ENCODE peak calls at places on chromosomes 4 and X, in five cellular contexts. V, C, G, N and X are unnamed samples.

GRCh38 chrX:22397566-22397965 is 124.9 kb downstream of the CBLL2 start:
- DNase-seq in C (no peak), G (no peak), V (no peak), N (no peak), X (no peak)

GRCh38 chr4:8201341-8201781 is 2.3 kb downstream of the SH3TC1 start:
- DNase-seq in G (no peak), C (no peak), N (no peak), V (no peak), X (peak; percentile 70)

GRCh38 chr4:182862921-182863320 is 54.3 kb downstream of the DCTD start:
- DNase-seq in G (no peak), V (peak; percentile 89), N (no peak), C (peak; percentile 98), X (peak; percentile 53)

GRCh38 chr4:54231419-54232150 is 2.5 kb downstream of the PDGFRA start:
- DNase-seq in C (peak; percentile 29), G (peak; percentile 70), N (peak; percentile 37), V (no peak), X (peak; percentile 84)

GRCh38 chr4:42339935-42340406 is 57.3 kb upstream of the SHISA3 start:
- DNase-seq in N (no peak), V (no peak), C (no peak), G (peak; percentile 46), X (peak; percentile 52)

GRCh38 chr4:155954118-155954503 is 445 bp upstream of the CTSO start:
- DNase-seq in C (no peak), N (no peak), G (no peak), V (no peak), X (no peak)

GRCh38 chr4:26326791-26327190 is 6.0 kb downstream of the RBPJ start:
- DNase-seq in N (no peak), C (no peak), V (no peak), G (no peak), X (no peak)

GRCh38 chr4:144449623-144450022 is 196.3 kb upstream of the HHIP start:
- DNase-seq in G (peak; percentile 9), V (no peak), C (no peak), N (no peak), X (no peak)

GRCh38 chr4:182876006-182876405 is 41.2 kb downstream of the DCTD start:
- DNase-seq in N (no peak), G (no peak), C (no peak), V (no peak), X (no peak)

GRCh38 chr4:150518559-150518958 is 63.4 kb upstream of the MAB21L2 start:
- DNase-seq in N (no peak), C (no peak), G (no peak), V (no peak), X (no peak)

GRCh38 chr4:108690738-108691137 is 40.3 kb downstream of the OSTC start:
- DNase-seq in G (no peak), N (no peak), V (no peak), C (no peak), X (no peak)

GRCh38 chrX:12919051-12919450 is 12.6 kb downstream of the TLR8 start:
- DNase-seq in C (no peak), G (no peak), N (no peak), V (no peak), X (no peak)

GRCh38 chr4:91840359-91840758 is 463.4 kb upstream of the GRID2 start:
- DNase-seq in C (no peak), G (no peak), N (no peak), V (no peak), X (no peak)

GRCh38 chr4:173526034-173526482 is 4.0 kb downstream of the HAND2 start:
- DNase-seq in V (no peak), N (no peak), C (no peak), G (no peak), X (peak; percentile 35)

GRCh38 chr4:173528378-173529321 is 1.4 kb downstream of the HAND2 start:
- DNase-seq in C (no peak), V (no peak), N (no peak), G (no peak), X (peak; percentile 71)

GRCh38 chr4:173527103-173527876 is 2.7 kb downstream of the HAND2 start:
- DNase-seq in C (no peak), N (no peak), G (peak; percentile 45), V (no peak), X (peak; percentile 85)

GRCh38 chr4:173525118-173526033 is 4.7 kb downstream of the HAND2 start:
- DNase-seq in G (no peak), N (no peak), C (no peak), V (no peak), X (peak; percentile 70)

GRCh38 chr4:173526724-173527102 is 3.3 kb downstream of the HAND2 start:
- DNase-seq in V (no peak), N (no peak), G (no peak), C (no peak), X (peak; percentile 7)
- H3K4me3 ChIP-seq in V (no peak overlapping the region), N (peak overlapping the region; percentile 59), G (peak overlapping the region; percentile 54), C (no peak overlapping the region), X (no peak overlapping the region)

DNA sequence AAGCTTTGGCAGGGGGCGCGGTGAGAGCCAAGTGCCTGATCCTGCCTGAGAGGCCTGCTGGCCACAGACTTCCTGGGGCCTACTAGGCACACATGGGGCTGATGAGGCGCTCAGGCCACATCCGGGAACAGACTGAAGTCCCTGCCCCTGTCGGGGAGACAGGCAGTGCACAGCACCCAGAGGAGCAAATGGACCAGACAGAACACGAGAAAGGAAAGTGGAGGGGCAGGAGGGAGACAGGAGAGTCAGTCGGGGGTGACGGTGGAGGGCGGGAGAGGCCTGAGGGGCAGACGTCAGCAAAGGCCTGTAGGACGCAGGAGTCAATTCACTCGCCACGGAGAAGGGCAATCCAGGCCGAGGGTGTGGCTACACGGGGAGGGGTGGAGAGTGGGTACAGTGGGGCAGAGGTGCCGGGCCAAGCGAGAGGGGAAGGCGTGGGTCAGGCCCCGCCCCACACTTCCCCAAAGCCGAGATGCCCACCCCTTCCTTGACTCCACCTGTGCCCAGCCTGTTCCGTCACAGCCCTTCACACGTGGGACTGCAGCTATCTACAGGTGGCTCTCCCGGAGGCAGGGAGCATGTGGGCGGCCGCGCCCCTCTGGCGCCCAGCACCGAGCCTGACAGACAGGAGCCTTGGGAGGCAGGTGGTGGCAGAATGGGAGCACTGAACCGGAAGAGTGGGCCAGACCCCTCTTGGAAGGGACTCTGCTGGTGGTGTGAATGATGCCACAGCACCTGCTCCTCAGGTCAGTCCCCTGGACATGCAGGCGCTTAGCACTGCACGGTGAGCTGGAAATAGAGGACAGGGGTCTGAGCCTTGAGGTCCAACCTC is 20.5 kb downstream of the NOP14 start:
- DNase-seq in G (no peak), V (peak; percentile 81), N (peak; percentile 19), C (no peak), X (peak; percentile 59)
- H3K36me3 ChIP-seq in G (peaks cover 98% of the 10 kb centered on the region), V (peaks cover 97% of the 10 kb centered on the region), N (no peaks in the 10 kb centered on the region), C (peaks cover 51% of the 10 kb centered on the region), X (peaks cover 53% of the 10 kb centered on the region)

DNA sequence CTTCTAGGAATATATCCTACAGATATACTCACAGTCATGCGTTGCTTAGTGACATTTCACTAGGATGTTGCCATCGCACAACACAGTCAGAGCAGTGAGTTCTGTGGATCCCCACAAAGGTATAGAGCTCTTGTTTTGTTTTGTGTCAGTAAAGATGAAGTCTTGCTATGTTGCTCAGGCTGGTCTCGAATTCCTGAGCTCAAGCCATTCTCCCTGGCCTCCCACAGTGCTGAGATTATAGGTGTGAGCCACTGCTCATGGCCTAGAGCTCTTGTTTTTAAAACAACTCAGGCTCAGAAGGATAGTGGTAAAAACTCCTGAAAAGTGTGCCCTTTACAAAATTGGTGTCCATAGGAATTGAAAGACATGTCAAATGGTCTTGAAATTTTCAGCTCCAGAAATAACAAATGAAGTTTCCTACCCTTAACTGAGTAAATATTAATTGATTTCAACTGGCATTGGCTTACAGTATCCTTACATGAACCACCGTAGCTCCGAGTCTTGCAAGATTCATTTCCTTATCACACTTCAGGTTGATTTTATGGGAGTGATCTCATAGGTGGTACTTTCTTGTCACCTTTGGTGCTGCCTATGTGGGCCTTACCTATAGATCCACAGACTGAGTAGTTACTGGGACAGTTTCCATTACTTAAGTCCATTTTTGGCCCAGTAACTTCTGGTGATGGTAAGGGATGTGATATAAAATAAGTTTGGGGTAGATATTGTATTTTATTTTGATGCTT is 3.6 kb downstream of the CWH43 start:
- DNase-seq in G (no peak), C (no peak), N (no peak), V (no peak), X (no peak)
- H3K27me3 ChIP-seq in G (peaks cover 26% of the 10 kb centered on the region), C (no peaks in the 10 kb centered on the region), N (peaks cover 2% of the 10 kb centered on the region), V (peaks cover 36% of the 10 kb centered on the region), X (peaks cover 25% of the 10 kb centered on the region)

DNA sequence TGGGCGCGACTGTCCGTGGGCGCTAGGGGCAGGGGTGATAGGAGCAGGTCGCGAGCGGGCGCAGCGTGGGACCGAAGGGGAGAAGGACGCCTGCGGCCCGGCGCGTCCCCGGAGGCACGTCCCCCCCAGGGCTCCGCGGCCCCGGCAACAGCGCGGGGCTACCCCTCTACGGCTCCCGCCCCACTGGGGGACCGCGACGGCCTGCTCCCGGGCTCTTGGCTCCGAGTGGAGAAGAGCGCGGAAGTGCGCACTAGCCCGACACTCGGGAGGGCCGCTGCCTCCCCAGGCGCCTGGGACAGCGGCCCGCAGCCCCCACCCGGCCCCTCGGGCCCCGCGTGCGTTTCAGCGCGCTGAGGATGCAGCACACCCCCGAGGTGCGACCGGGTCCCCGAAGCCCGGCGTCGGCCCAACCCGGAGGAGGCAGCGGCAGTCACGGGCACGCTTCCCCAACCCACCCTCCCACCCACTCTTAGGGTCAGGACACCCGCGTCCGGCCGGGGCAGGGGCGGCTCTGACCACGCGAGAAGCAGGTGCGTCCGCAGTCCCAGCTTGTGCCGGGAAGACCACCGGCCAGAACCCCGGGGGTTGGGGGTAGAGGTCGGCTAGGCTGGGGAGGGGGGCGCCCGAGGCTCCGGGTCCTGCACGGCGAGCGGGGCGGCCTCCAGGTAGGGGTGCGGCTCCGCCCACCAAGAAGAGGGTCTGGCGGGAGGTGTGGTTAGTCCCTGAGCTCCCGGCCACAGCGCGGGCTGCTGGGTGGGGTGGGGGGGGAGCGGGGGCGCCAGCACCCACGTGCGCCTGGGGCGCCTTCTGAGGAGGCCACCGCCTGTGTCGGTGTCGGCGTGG is 18.5 kb upstream of the NAT8L start:
- DNase-seq in G (no peak), N (no peak), C (no peak), V (peak; percentile 63), X (peak; percentile 92)
- H3K4me3 ChIP-seq in G (peak overlapping the region; percentile 54), N (peak overlapping the region; percentile 62), C (no peak overlapping the region), V (peak overlapping the region; percentile 66), X (peak overlapping the region; percentile 56)

GRCh38 chr4:5798946-5799345 is 87.9 kb downstream of the EVC start:
- DNase-seq in N (no peak), C (no peak), G (no peak), V (no peak), X (no peak)

GRCh38 chr4:5799406-5799805 is 88.4 kb downstream of the EVC start:
- DNase-seq in V (no peak), G (no peak), N (no peak), C (no peak), X (no peak)

GRCh38 chr4:5796976-5797375 is 86.0 kb downstream of the EVC start:
- DNase-seq in V (no peak), G (no peak), N (no peak), C (no peak), X (no peak)

GRCh38 chr4:5797866-5798265 is 86.9 kb downstream of the EVC start:
- DNase-seq in C (no peak), N (no peak), V (no peak), G (no peak), X (peak; percentile 10)

GRCh38 chr4:5798447-5798846 is 87.4 kb downstream of the EVC start:
- DNase-seq in C (no peak), V (no peak), G (peak; percentile 15), N (no peak), X (peak; percentile 24)
- H3K36me3 ChIP-seq in C (no peaks in the 10 kb centered on the region), V (peaks cover 38% of the 10 kb centered on the region), G (peaks cover 62% of the 10 kb centered on the region), N (no peaks in the 10 kb centered on the region), X (no peaks in the 10 kb centered on the region)

GRCh38 chr4:83905952-83906351 is 370.0 kb downstream of the GPAT3 start:
- DNase-seq in N (no peak), C (no peak), V (no peak), G (no peak), X (peak; percentile 6)
- H3K27me3 ChIP-seq in N (no peaks in the 10 kb centered on the region), C (no peaks in the 10 kb centered on the region), V (no peaks in the 10 kb centered on the region), G (no peaks in the 10 kb centered on the region), X (no peaks in the 10 kb centered on the region)